ENCODE peak calls at places on chromosome 2, in ten cellular contexts. One of them, this sample, is unnamed.

GRCh38 chr2:128608911-128609880 is 290.5 kb upstream of the HS6ST1 start:
- DNase-seq in T follicular helper cell: no peak
- DNase-seq in tibial artery: no peak
- DNase-seq in myocyte: no peak
- DNase-seq in prostate gland: no peak
- DNase-seq in stimulated activated CD4-positive, alpha-beta T cell treated with anti-CD3 and anti-CD28 coated beads, Interleukin-1b, Interleukin-23, amount 100 ng/mL, for 4 hours: no peak
- DNase-seq in neural progenitor cell: no peak
- DNase-seq in astrocyte of the spinal cord: no peak
- DNase-seq in left ventricle myocardium inferior: peak
- DNase-seq in HAP-1: no peak
- DNase-seq in this sample: no peak

GRCh38 chr2:20515293-20516220 is 68.7 kb downstream of the RHOB start:
- DNase-seq in astrocyte of the spinal cord: no peak
- DNase-seq in stimulated activated CD4-positive, alpha-beta T cell treated with anti-CD3 and anti-CD28 coated beads, Interleukin-1b, Interleukin-23, amount 100 ng/mL, for 4 hours: no peak
- DNase-seq in myocyte: no peak
- DNase-seq in left ventricle myocardium inferior: no peak
- DNase-seq in HAP-1: no peak
- DNase-seq in tibial artery: no peak
- DNase-seq in prostate gland: no peak
- DNase-seq in neural progenitor cell: no peak
- DNase-seq in T follicular helper cell: no peak
- DNase-seq in this sample: no peak

GRCh38 chr2:55045685-55046221 is 4.5 kb downstream of the RTN4 start:
- DNase-seq in HAP-1: no peak
- DNase-seq in astrocyte of the spinal cord: no peak
- DNase-seq in neural progenitor cell: no peak
- DNase-seq in left ventricle myocardium inferior: no peak
- DNase-seq in prostate gland: no peak
- DNase-seq in stimulated activated CD4-positive, alpha-beta T cell treated with anti-CD3 and anti-CD28 coated beads, Interleukin-1b, Interleukin-23, amount 100 ng/mL, for 4 hours: no peak
- DNase-seq in tibial artery: no peak
- DNase-seq in myocyte: peak
- DNase-seq in T follicular helper cell: no peak
- DNase-seq in this sample: no peak

GRCh38 chr2:216215991-216216390 is 106.8 kb downstream of the XRCC5 start:
- DNase-seq in astrocyte of the spinal cord: no peak
- DNase-seq in tibial artery: no peak
- DNase-seq in left ventricle myocardium inferior: no peak
- DNase-seq in HAP-1: no peak
- DNase-seq in myocyte: no peak
- DNase-seq in T follicular helper cell: no peak
- DNase-seq in prostate gland: no peak
- DNase-seq in stimulated activated CD4-positive, alpha-beta T cell treated with anti-CD3 and anti-CD28 coated beads, Interleukin-1b, Interleukin-23, amount 100 ng/mL, for 4 hours: no peak
- DNase-seq in neural progenitor cell: peak
- DNase-seq in this sample: peak

GRCh38 chr2:183253441-183254130 is 129.3 kb downstream of the NUP35 start:
- DNase-seq in neural progenitor cell: no peak
- DNase-seq in prostate gland: no peak
- DNase-seq in T follicular helper cell: no peak
- DNase-seq in tibial artery: no peak
- DNase-seq in HAP-1: no peak
- DNase-seq in left ventricle myocardium inferior: no peak
- DNase-seq in astrocyte of the spinal cord: no peak
- DNase-seq in stimulated activated CD4-positive, alpha-beta T cell treated with anti-CD3 and anti-CD28 coated beads, Interleukin-1b, Interleukin-23, amount 100 ng/mL, for 4 hours: no peak
- DNase-seq in myocyte: no peak
- DNase-seq in this sample: no peak

GRCh38 chr2:164896634-164897033 is 55.0 kb upstream of the COBLL1 start:
- DNase-seq in myocyte: no peak
- DNase-seq in stimulated activated CD4-positive, alpha-beta T cell treated with anti-CD3 and anti-CD28 coated beads, Interleukin-1b, Interleukin-23, amount 100 ng/mL, for 4 hours: no peak
- DNase-seq in neural progenitor cell: no peak
- DNase-seq in left ventricle myocardium inferior: no peak
- DNase-seq in HAP-1: no peak
- DNase-seq in T follicular helper cell: no peak
- DNase-seq in astrocyte of the spinal cord: peak
- DNase-seq in prostate gland: no peak
- DNase-seq in tibial artery: no peak
- DNase-seq in this sample: peak

GRCh38 chr2:43184339-43184895 is 42.0 kb downstream of the ZFP36L2 start:
- DNase-seq in stimulated activated CD4-positive, alpha-beta T cell treated with anti-CD3 and anti-CD28 coated beads, Interleukin-1b, Interleukin-23, amount 100 ng/mL, for 4 hours: no peak
- DNase-seq in T follicular helper cell: no peak
- DNase-seq in left ventricle myocardium inferior: no peak
- DNase-seq in tibial artery: no peak
- DNase-seq in prostate gland: no peak
- DNase-seq in neural progenitor cell: no peak
- DNase-seq in astrocyte of the spinal cord: peak
- DNase-seq in myocyte: no peak
- DNase-seq in HAP-1: no peak
- DNase-seq in this sample: peak

GRCh38 chr2:112623913-112624777 is 21.6 kb upstream of the SLC20A1 start:
- DNase-seq in myocyte: peak
- DNase-seq in astrocyte of the spinal cord: peak
- DNase-seq in HAP-1: no peak
- DNase-seq in tibial artery: peak
- DNase-seq in neural progenitor cell: no peak
- DNase-seq in T follicular helper cell: peak
- DNase-seq in stimulated activated CD4-positive, alpha-beta T cell treated with anti-CD3 and anti-CD28 coated beads, Interleukin-1b, Interleukin-23, amount 100 ng/mL, for 4 hours: peak
- DNase-seq in prostate gland: no peak
- DNase-seq in left ventricle myocardium inferior: peak
- DNase-seq in this sample: peak

GRCh38 chr2:200494048-200494447 is 15.8 kb downstream of the KCTD18 start:
- DNase-seq in left ventricle myocardium inferior: no peak
- DNase-seq in stimulated activated CD4-positive, alpha-beta T cell treated with anti-CD3 and anti-CD28 coated beads, Interleukin-1b, Interleukin-23, amount 100 ng/mL, for 4 hours: no peak
- DNase-seq in myocyte: no peak
- DNase-seq in HAP-1: no peak
- DNase-seq in prostate gland: no peak
- DNase-seq in T follicular helper cell: no peak
- DNase-seq in tibial artery: no peak
- DNase-seq in astrocyte of the spinal cord: no peak
- DNase-seq in neural progenitor cell: no peak
- DNase-seq in this sample: no peak

GRCh38 chr2:32095671-32096070 is 32.3 kb downstream of the SPAST start:
- DNase-seq in myocyte: no peak
- DNase-seq in tibial artery: no peak
- DNase-seq in T follicular helper cell: no peak
- DNase-seq in left ventricle myocardium inferior: no peak
- DNase-seq in astrocyte of the spinal cord: no peak
- DNase-seq in stimulated activated CD4-positive, alpha-beta T cell treated with anti-CD3 and anti-CD28 coated beads, Interleukin-1b, Interleukin-23, amount 100 ng/mL, for 4 hours: no peak
- DNase-seq in neural progenitor cell: no peak
- DNase-seq in HAP-1: no peak
- DNase-seq in prostate gland: no peak
- DNase-seq in this sample: no peak

GRCh38 chr2:42840760-42841159 is 48.4 kb upstream of the HAAO start:
- DNase-seq in neural progenitor cell: no peak
- DNase-seq in HAP-1: no peak
- DNase-seq in tibial artery: no peak
- DNase-seq in prostate gland: no peak
- DNase-seq in astrocyte of the spinal cord: no peak
- DNase-seq in left ventricle myocardium inferior: no peak
- DNase-seq in myocyte: no peak
- DNase-seq in stimulated activated CD4-positive, alpha-beta T cell treated with anti-CD3 and anti-CD28 coated beads, Interleukin-1b, Interleukin-23, amount 100 ng/mL, for 4 hours: no peak
- DNase-seq in T follicular helper cell: no peak
- DNase-seq in this sample: no peak

GRCh38 chr2:181085729-181086128 is 105.3 kb downstream of the UBE2E3 start:
- DNase-seq in HAP-1: no peak
- DNase-seq in myocyte: no peak
- DNase-seq in tibial artery: no peak
- DNase-seq in neural progenitor cell: no peak
- DNase-seq in left ventricle myocardium inferior: no peak
- DNase-seq in prostate gland: no peak
- DNase-seq in stimulated activated CD4-positive, alpha-beta T cell treated with anti-CD3 and anti-CD28 coated beads, Interleukin-1b, Interleukin-23, amount 100 ng/mL, for 4 hours: no peak
- DNase-seq in astrocyte of the spinal cord: no peak
- DNase-seq in T follicular helper cell: no peak
- DNase-seq in this sample: no peak

GRCh38 chr2:27977623-27978312 is 87.2 kb downstream of the BABAM2 start:
- DNase-seq in tibial artery: no peak
- DNase-seq in HAP-1: no peak
- DNase-seq in neural progenitor cell: no peak
- DNase-seq in myocyte: peak
- DNase-seq in stimulated activated CD4-positive, alpha-beta T cell treated with anti-CD3 and anti-CD28 coated beads, Interleukin-1b, Interleukin-23, amount 100 ng/mL, for 4 hours: no peak
- DNase-seq in T follicular helper cell: no peak
- DNase-seq in astrocyte of the spinal cord: peak
- DNase-seq in left ventricle myocardium inferior: no peak
- DNase-seq in prostate gland: no peak
- DNase-seq in this sample: peak

GRCh38 chr2:240077442-240077841 is 24.1 kb upstream of the OR6B3 start:
- DNase-seq in HAP-1: no peak
- DNase-seq in myocyte: no peak
- DNase-seq in T follicular helper cell: no peak
- DNase-seq in astrocyte of the spinal cord: no peak
- DNase-seq in left ventricle myocardium inferior: no peak
- DNase-seq in prostate gland: no peak
- DNase-seq in tibial artery: no peak
- DNase-seq in neural progenitor cell: no peak
- DNase-seq in stimulated activated CD4-positive, alpha-beta T cell treated with anti-CD3 and anti-CD28 coated beads, Interleukin-1b, Interleukin-23, amount 100 ng/mL, for 4 hours: no peak
- DNase-seq in this sample: no peak

GRCh38 chr2:199366406-199366805 is 91.3 kb downstream of the SATB2 start:
- DNase-seq in prostate gland: no peak
- DNase-seq in astrocyte of the spinal cord: no peak
- DNase-seq in left ventricle myocardium inferior: no peak
- DNase-seq in HAP-1: no peak
- DNase-seq in tibial artery: no peak
- DNase-seq in stimulated activated CD4-positive, alpha-beta T cell treated with anti-CD3 and anti-CD28 coated beads, Interleukin-1b, Interleukin-23, amount 100 ng/mL, for 4 hours: no peak
- DNase-seq in neural progenitor cell: no peak
- DNase-seq in myocyte: no peak
- DNase-seq in T follicular helper cell: no peak
- DNase-seq in this sample: peak

GRCh38 chr2:66452917-66453316 is 18.0 kb downstream of the MEIS1 start:
- DNase-seq in stimulated activated CD4-positive, alpha-beta T cell treated with anti-CD3 and anti-CD28 coated beads, Interleukin-1b, Interleukin-23, amount 100 ng/mL, for 4 hours: no peak
- DNase-seq in astrocyte of the spinal cord: no peak
- DNase-seq in myocyte: no peak
- DNase-seq in neural progenitor cell: no peak
- DNase-seq in T follicular helper cell: no peak
- DNase-seq in left ventricle myocardium inferior: no peak
- DNase-seq in tibial artery: no peak
- DNase-seq in HAP-1: no peak
- DNase-seq in prostate gland: no peak
- DNase-seq in this sample: no peak

GRCh38 chr2:181626671-181627070 is 30.2 kb downstream of the CERKL start:
- DNase-seq in left ventricle myocardium inferior: no peak
- DNase-seq in prostate gland: no peak
- DNase-seq in T follicular helper cell: no peak
- DNase-seq in astrocyte of the spinal cord: no peak
- DNase-seq in tibial artery: no peak
- DNase-seq in HAP-1: no peak
- DNase-seq in stimulated activated CD4-positive, alpha-beta T cell treated with anti-CD3 and anti-CD28 coated beads, Interleukin-1b, Interleukin-23, amount 100 ng/mL, for 4 hours: no peak
- DNase-seq in neural progenitor cell: no peak
- DNase-seq in myocyte: no peak
- DNase-seq in this sample: peak

GRCh38 chr2:219453691-219454131 is 19.1 kb downstream of the SPEG start:
- DNase-seq in prostate gland: peak
- DNase-seq in neural progenitor cell: peak
- DNase-seq in stimulated activated CD4-positive, alpha-beta T cell treated with anti-CD3 and anti-CD28 coated beads, Interleukin-1b, Interleukin-23, amount 100 ng/mL, for 4 hours: no peak
- DNase-seq in tibial artery: peak
- DNase-seq in astrocyte of the spinal cord: peak
- DNase-seq in HAP-1: no peak
- DNase-seq in T follicular helper cell: no peak
- DNase-seq in myocyte: peak
- DNase-seq in left ventricle myocardium inferior: peak
- DNase-seq in this sample: peak

GRCh38 chr2:235551965-235552364 is 58.1 kb downstream of the AGAP1 start:
- DNase-seq in neural progenitor cell: peak
- DNase-seq in tibial artery: peak
- DNase-seq in astrocyte of the spinal cord: peak
- DNase-seq in stimulated activated CD4-positive, alpha-beta T cell treated with anti-CD3 and anti-CD28 coated beads, Interleukin-1b, Interleukin-23, amount 100 ng/mL, for 4 hours: no peak
- DNase-seq in myocyte: peak
- DNase-seq in left ventricle myocardium inferior: peak
- DNase-seq in prostate gland: peak
- DNase-seq in HAP-1: no peak
- DNase-seq in T follicular helper cell: no peak
- DNase-seq in this sample: peak